ENCODE peak calls at places on chromosomes 16 and 17, in four cellular contexts. One of them, this sample, is unnamed. For H3K4me1, the result is how much of the 10 kb centered on the place peaks cover.

GRCh38 chr16:67946966-67947558 is 3.1 kb upstream of the LCAT start:
- DNase-seq in transverse colon: no peak
- DNase-seq in cardiac muscle cell: no peak
- DNase-seq in endodermal cell: no peak
- DNase-seq in this sample: no peak

GRCh38 chr16:19694989-19695388 is 23.0 kb downstream of the KNOP1 start:
- DNase-seq in transverse colon: no peak
- DNase-seq in cardiac muscle cell: no peak
- DNase-seq in endodermal cell: peak
- DNase-seq in this sample: no peak

GRCh38 chr16:87679593-87680271 is 77.4 kb downstream of the JPH3 start:
- DNase-seq in transverse colon: no peak
- DNase-seq in cardiac muscle cell: no peak
- DNase-seq in endodermal cell: no peak
- DNase-seq in this sample: no peak

GRCh38 chr17:45123930-45124796 is 8.2 kb downstream of the PLCD3 start:
- DNase-seq in transverse colon: peak
- DNase-seq in cardiac muscle cell: no peak
- DNase-seq in endodermal cell: peak
- DNase-seq in this sample: peak

GRCh38 chr17:46811978-46812583 is 6.4 kb downstream of the WNT3 start:
- DNase-seq in transverse colon: no peak
- DNase-seq in cardiac muscle cell: no peak
- DNase-seq in endodermal cell: no peak
- DNase-seq in this sample: no peak

GRCh38 chr16:85683363-85683762 is 5.4 kb downstream of the GINS2 start:
- DNase-seq in transverse colon: no peak
- DNase-seq in cardiac muscle cell: no peak
- DNase-seq in endodermal cell: no peak
- DNase-seq in this sample: no peak

GRCh38 chr17:15981646-15982580 is 17.6 kb downstream of the ZSWIM7 start:
- DNase-seq in transverse colon: no peak
- DNase-seq in cardiac muscle cell: no peak
- DNase-seq in endodermal cell: no peak
- DNase-seq in this sample: no peak

GRCh38 chr17:6868579-6868978 is 37.0 kb upstream of the TEKT1 start:
- DNase-seq in transverse colon: no peak
- DNase-seq in cardiac muscle cell: no peak
- DNase-seq in endodermal cell: no peak
- DNase-seq in this sample: no peak

GRCh38 chr17:12964840-12965239 is 53.0 kb downstream of the ELAC2 start:
- DNase-seq in transverse colon: no peak
- DNase-seq in cardiac muscle cell: no peak
- DNase-seq in endodermal cell: no peak
- DNase-seq in this sample: no peak

GRCh38 chr17:2259769-2260536 is 43.6 kb downstream of the SMG6 start:
- DNase-seq in transverse colon: peak
- DNase-seq in cardiac muscle cell: no peak
- DNase-seq in endodermal cell: no peak
- DNase-seq in this sample: no peak

GRCh38 chr17:58329808-58330543 is 1.4 kb upstream of the TSPOAP1 start:
- DNase-seq in transverse colon: no peak
- DNase-seq in cardiac muscle cell: no peak
- DNase-seq in endodermal cell: no peak
- DNase-seq in this sample: no peak

GRCh38 chr17:45851873-45852272 is 7.2 kb downstream of the SPPL2C start:
- DNase-seq in transverse colon: no peak
- DNase-seq in cardiac muscle cell: no peak
- DNase-seq in endodermal cell: no peak
- DNase-seq in this sample: no peak

GRCh38 chr17:34547453-34548063 is 31.8 kb upstream of the TMEM132E start:
- DNase-seq in transverse colon: no peak
- DNase-seq in cardiac muscle cell: no peak
- DNase-seq in endodermal cell: peak
- DNase-seq in this sample: no peak

GRCh38 chr16:67528222-67528869 is at the start of gene RIPOR1:
- DNase-seq in transverse colon: peak
- DNase-seq in cardiac muscle cell: peak
- DNase-seq in endodermal cell: peak
- DNase-seq in this sample: peak

GRCh38 chr16:86091976-86092375 is 193.0 kb downstream of the IRF8 start:
- DNase-seq in transverse colon: no peak
- DNase-seq in cardiac muscle cell: no peak
- DNase-seq in endodermal cell: no peak
- DNase-seq in this sample: no peak

GRCh38 chr16:81565633-81566032 is 121.0 kb downstream of the CMIP start:
- DNase-seq in transverse colon: no peak
- DNase-seq in cardiac muscle cell: no peak
- DNase-seq in endodermal cell: no peak
- DNase-seq in this sample: no peak

DNA sequence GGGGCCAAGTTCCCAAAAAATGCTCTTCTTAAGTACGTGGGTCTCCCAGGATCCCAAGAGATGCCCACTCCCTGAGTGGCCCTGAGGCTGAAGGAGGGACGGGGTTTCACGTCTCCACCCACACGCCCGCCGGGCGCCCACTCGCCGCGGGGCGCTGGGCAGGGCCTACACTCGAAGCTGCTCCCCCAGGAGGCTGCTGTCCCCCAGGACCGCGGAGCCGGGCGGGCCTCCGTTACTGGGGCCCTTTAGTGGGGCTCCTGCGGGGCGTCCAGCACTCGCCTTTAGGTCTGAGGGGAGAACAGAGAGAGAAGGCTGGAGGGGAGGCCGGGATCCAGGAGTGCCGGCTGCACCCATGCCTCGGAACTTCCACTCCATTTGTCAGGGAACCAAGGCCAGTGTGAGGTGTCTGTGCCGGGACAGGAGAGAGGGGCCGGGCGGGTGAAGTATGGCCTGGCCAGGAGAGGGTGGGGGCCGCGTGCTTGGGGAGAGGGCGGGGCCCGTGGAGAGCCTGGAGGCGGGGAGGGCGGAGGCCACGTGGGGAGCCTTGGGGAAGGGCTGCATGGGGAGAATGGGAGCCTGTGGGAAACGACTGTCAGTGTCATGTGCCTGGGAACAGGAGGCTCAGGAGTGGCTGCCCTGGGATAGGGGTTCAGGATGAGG is 18.8 kb downstream of the NUBP1 start:
- DNase-seq in transverse colon: no peak
- DNase-seq in cardiac muscle cell: no peak
- DNase-seq in endodermal cell: no peak
- DNase-seq in this sample: no peak
- TF ChIP-seq CTCF in transverse colon: no peak
- TF ChIP-seq CTCF in cardiac muscle cell: no peak
- TF ChIP-seq CTCF in endodermal cell: no peak
- TF ChIP-seq CTCF in this sample: no peak

GRCh38 chr16:11016524-11016988 is 72.2 kb downstream of the CLEC16A start:
- DNase-seq in transverse colon: no peak
- DNase-seq in cardiac muscle cell: no peak
- DNase-seq in endodermal cell: no peak
- DNase-seq in this sample: no peak
- H3K27ac ChIP-seq in transverse colon: peak
- H3K27ac ChIP-seq in cardiac muscle cell: no peak
- H3K27ac ChIP-seq in endodermal cell: no peak
- H3K27ac ChIP-seq in this sample: no peak

DNA sequence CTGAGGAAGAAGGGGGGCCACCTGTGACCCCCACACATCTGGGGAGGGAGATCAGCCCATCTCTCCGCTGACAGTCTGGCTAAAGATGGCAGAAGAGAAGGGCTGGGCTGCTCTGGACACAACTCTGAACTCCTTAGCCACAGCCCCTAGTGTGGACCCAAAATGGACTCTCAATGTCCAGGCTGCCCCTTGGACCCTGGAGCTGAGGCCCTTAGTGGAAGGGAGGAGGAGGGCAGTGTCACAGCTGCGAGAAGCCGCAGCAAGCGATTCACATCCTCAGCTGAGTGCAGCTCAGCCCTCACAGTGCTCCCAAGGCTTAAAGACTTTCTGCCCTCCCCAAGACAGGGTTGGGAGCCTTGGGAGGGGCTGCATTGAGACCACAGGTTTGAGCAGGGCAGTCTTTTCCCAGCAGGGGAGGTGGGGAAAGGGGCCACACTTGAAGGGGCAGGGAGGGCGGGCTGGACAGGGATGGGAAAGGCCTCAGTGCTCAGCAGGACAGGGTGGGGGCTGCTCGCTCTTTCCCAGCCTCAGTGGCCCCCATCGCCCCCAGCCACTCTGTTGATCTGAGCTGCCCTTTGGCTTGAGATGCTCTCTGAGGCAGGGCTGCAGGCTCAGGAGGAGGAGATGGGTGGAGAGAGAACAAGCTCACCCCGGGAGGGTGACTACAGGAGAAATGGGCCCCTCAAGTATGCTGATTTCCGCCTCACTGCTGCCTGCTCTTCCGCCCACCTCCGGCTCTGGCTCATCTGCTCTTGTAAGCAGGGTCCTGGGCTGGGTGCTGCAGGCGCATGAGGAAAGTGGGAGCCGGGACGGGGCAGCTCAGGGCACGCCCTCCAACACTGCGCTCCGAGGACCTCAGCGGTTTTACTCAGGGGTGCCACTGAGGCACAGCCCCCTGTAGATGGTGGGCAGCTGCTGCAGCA is 50.9 kb upstream of the MTSS2 start:
- DNase-seq in transverse colon: no peak
- DNase-seq in cardiac muscle cell: no peak
- DNase-seq in endodermal cell: peak
- DNase-seq in this sample: no peak
- H3K4me1 ChIP-seq in transverse colon: under half
- H3K4me1 ChIP-seq in cardiac muscle cell: under half
- H3K4me1 ChIP-seq in endodermal cell: under half
- H3K4me1 ChIP-seq in this sample: under half

GRCh38 chr16:50717109-50717893 is 23.9 kb downstream of the NOD2 start:
- DNase-seq in transverse colon: no peak
- DNase-seq in cardiac muscle cell: no peak
- DNase-seq in endodermal cell: no peak
- DNase-seq in this sample: no peak

GRCh38 chr16:50721549-50722409 is 20.1 kb upstream of the CYLD start:
- DNase-seq in transverse colon: no peak
- DNase-seq in cardiac muscle cell: no peak
- DNase-seq in endodermal cell: peak
- DNase-seq in this sample: peak

GRCh38 chr16:50718761-50719400 is 23.0 kb upstream of the CYLD start:
- DNase-seq in transverse colon: peak
- DNase-seq in cardiac muscle cell: no peak
- DNase-seq in endodermal cell: no peak
- DNase-seq in this sample: no peak

GRCh38 chr16:50718061-50718760 is 23.7 kb upstream of the CYLD start:
- DNase-seq in transverse colon: no peak
- DNase-seq in cardiac muscle cell: no peak
- DNase-seq in endodermal cell: no peak
- DNase-seq in this sample: no peak

DNA sequence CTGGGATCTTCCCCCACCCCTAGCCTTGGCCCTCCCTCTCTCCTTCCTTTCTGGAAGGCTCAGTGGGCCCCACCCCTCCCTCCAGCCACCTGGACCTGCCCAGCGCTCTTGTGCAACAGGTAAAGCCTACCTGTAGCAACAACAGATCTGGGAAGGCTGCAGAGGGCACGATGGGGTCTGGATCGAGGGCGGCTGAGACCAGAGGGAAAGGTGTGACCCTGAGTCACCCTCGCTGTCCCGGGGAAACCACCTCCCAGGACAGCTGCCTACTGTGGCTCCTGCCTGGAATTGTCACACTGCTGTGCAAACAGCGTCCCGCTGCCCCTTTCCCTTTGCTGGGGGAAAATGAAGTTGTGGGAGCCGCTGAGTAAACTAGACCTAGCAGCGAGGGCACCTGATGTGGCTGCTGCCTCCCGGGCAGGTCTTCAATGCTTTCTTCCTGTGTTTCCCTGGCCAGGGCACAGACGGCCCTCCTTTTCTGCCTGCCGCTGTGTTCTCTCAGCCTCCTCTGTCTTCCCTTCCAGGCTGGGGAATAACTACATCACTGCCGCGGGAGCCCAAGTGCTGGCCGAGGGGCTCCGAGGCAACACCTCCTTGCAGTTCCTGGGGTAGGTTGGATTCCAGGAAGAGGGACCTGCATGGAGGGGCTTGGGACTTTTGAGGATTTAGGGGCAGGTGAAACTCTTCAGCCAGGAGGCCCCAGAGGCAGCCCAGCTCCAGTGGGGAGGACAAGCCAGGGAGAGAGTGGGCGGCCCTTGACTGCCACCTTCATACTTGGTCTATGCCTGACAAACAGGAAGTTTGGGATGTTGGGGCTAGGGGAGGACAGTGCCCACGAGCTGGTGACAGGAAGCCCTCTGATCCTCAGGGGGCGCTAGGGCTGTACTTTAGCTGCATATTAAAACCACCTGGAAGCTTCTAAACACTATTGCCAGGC is 22.2 kb upstream of the CYLD start:
- DNase-seq in transverse colon: peak
- DNase-seq in cardiac muscle cell: no peak
- DNase-seq in endodermal cell: peak
- DNase-seq in this sample: peak
- TF ChIP-seq CTCF in transverse colon: no peak
- TF ChIP-seq CTCF in cardiac muscle cell: no peak
- TF ChIP-seq CTCF in endodermal cell: peak
- TF ChIP-seq CTCF in this sample: no peak

DNA sequence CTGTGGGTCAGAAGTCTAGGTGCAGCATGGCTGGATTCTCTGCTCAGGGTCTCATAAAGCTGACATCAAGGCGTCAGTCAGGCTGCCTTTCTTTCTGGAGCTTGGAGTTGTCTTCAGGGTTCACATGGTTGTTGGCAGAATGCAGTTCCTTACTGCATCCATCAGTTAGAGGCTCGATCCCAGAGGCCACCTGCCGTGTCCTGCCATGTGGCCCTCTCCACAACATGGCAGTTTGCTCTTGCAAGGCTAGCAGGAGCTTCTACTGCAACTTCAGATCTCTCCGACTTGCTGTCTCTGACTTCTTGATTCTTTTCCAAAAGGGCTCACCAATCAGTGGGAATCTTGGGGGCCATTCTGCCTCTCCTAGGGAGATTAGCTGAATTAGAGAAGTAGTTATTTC is 11.9 kb downstream of the PITPNC1 start:
- DNase-seq in transverse colon: no peak
- DNase-seq in cardiac muscle cell: no peak
- DNase-seq in endodermal cell: no peak
- DNase-seq in this sample: no peak
- H3K27ac ChIP-seq in transverse colon: peak
- H3K27ac ChIP-seq in cardiac muscle cell: no peak
- H3K27ac ChIP-seq in endodermal cell: no peak
- H3K27ac ChIP-seq in this sample: no peak

GRCh38 chr16:90020838-90021382 is 1.7 kb upstream of the DBNDD1 start:
- DNase-seq in transverse colon: no peak
- DNase-seq in cardiac muscle cell: peak
- DNase-seq in endodermal cell: no peak
- DNase-seq in this sample: no peak
- H3K4me1 ChIP-seq in transverse colon: under half
- H3K4me1 ChIP-seq in cardiac muscle cell: under half
- H3K4me1 ChIP-seq in endodermal cell: under half
- H3K4me1 ChIP-seq in this sample: under half

This sample was measured in body of pancreas.